ENCODE peak calls at places on chromosomes 12 and 14, in five cellular contexts. S, G, Z, Q and Y are unnamed samples.

GRCh38 chr12:64193045-64193444 is 29.1 kb downstream of the KICS2 start:
- DNase-seq in S (no peak), Z (no peak), G (no peak), Q (no peak), Y (no peak)

GRCh38 chr12:111444314-111444705 is 38.6 kb downstream of the SH2B3 start:
- DNase-seq in S (no peak), Q (no peak), G (no peak), Z (no peak), Y (no peak)

GRCh38 chr14:77542349-77543239 is 44.0 kb upstream of the ISM2 start:
- DNase-seq in Q (no peak), G (no peak), S (no peak), Z (peak; percentile 10), Y (no peak)

GRCh38 chr14:102047808-102048540 is 38.9 kb downstream of the HSP90AA1 start:
- DNase-seq in Z (no peak), G (no peak), Q (no peak), S (no peak), Y (no peak)

GRCh38 chr12:43362910-43363694 is 188.9 kb downstream of the ADAMTS20 start:
- DNase-seq in G (no peak), Q (no peak), Z (peak; percentile 4), S (no peak), Y (no peak)

GRCh38 chr12:85036736-85037135 is 585 bp downstream of the LRRIQ1 start:
- DNase-seq in G (no peak), Q (no peak), Z (no peak), S (no peak), Y (no peak)

GRCh38 chr12:122835693-122836026 is 403 bp downstream of the HIP1R start:
- DNase-seq in S (no peak), Q (no peak), G (no peak), Z (no peak), Y (peak; percentile 17)

GRCh38 chr12:51836012-51836832 is 12.3 kb downstream of the FIGNL2 start:
- DNase-seq in Q (no peak), S (no peak), G (no peak), Z (no peak), Y (no peak)

GRCh38 chr14:62189698-62190097 is 427.5 kb downstream of the SNAPC1 start:
- DNase-seq in Z (peak; percentile 72), Q (peak; percentile 30), G (no peak), S (no peak), Y (no peak)

GRCh38 chr14:58738876-58739275 is 101.1 kb downstream of the DACT1 start:
- DNase-seq in Z (peak; percentile 77), S (no peak), Q (no peak), G (no peak), Y (no peak)

GRCh38 chr12:49541140-49541861 is 2.5 kb downstream of the KCNH3 start:
- DNase-seq in G (no peak), S (no peak), Z (no peak), Q (no peak), Y (no peak)

GRCh38 chr12:43287991-43288390 is 264.0 kb downstream of the ADAMTS20 start:
- DNase-seq in Q (no peak), G (no peak), Z (no peak), S (no peak), Y (no peak)

GRCh38 chr12:80099259-80099658 is at the start of gene OTOGL:
- DNase-seq in Q (no peak), Z (no peak), G (no peak), S (no peak), Y (no peak)

GRCh38 chr12:75944905-75945412 is 86.6 kb downstream of the PHLDA1 start:
- DNase-seq in Q (no peak), S (no peak), Z (no peak), G (no peak), Y (no peak)

GRCh38 chr14:31927348-31927826 is 149.7 kb upstream of the ARHGAP5 start:
- DNase-seq in S (no peak), G (no peak), Z (peak; percentile 96), Q (peak; percentile 80), Y (no peak)

GRCh38 chr12:104846056-104846762 is 111.9 kb downstream of the SLC41A2 start:
- DNase-seq in Q (no peak), S (no peak), G (no peak), Z (peak; percentile 33), Y (no peak)

GRCh38 chr12:65098364-65098763 is 22.7 kb downstream of the WIF1 start:
- DNase-seq in Q (no peak), S (no peak), G (no peak), Z (peak; percentile 34), Y (no peak)